ENCODE peak calls at places on chromosomes 12 and 14, in ten cellular contexts. One of them, this sample, is unnamed.

GRCh38 chr12:124780752-124781685 is 82.6 kb downstream of the SCARB1 start:
- DNase-seq in neural progenitor cell: no peak
- DNase-seq in uterus: no peak
- DNase-seq in kidney: no peak
- DNase-seq in MM.1S: no peak
- DNase-seq in SK-N-SH: no peak
- DNase-seq in astrocyte: no peak
- DNase-seq in mammary epithelial cell: peak; percentile 21
- DNase-seq in K562: no peak
- DNase-seq in spleen: no peak
- DNase-seq in this sample: no peak

GRCh38 chr12:32025906-32026305 is 66.7 kb downstream of the RESF1 start:
- DNase-seq in neural progenitor cell: no peak
- DNase-seq in uterus: no peak
- DNase-seq in kidney: no peak
- DNase-seq in MM.1S: peak; percentile 35
- DNase-seq in SK-N-SH: no peak
- DNase-seq in astrocyte: no peak
- DNase-seq in mammary epithelial cell: no peak
- DNase-seq in K562: no peak
- DNase-seq in spleen: no peak
- DNase-seq in this sample: no peak

GRCh38 chr12:94379479-94380113 is 80.1 kb downstream of the CEP83 start:
- DNase-seq in neural progenitor cell: no peak
- DNase-seq in uterus: no peak
- DNase-seq in kidney: no peak
- DNase-seq in MM.1S: no peak
- DNase-seq in SK-N-SH: no peak
- DNase-seq in astrocyte: peak; percentile 16
- DNase-seq in mammary epithelial cell: no peak
- DNase-seq in K562: no peak
- DNase-seq in spleen: no peak
- DNase-seq in this sample: no peak

GRCh38 chr12:104790296-104791125 is 167.6 kb downstream of the SLC41A2 start:
- DNase-seq in neural progenitor cell: peak; percentile 72
- DNase-seq in uterus: peak; percentile 30
- DNase-seq in kidney: peak; percentile 82
- DNase-seq in MM.1S: no peak
- DNase-seq in SK-N-SH: peak; percentile 50
- DNase-seq in astrocyte: no peak
- DNase-seq in mammary epithelial cell: no peak
- DNase-seq in K562: peak; percentile 60
- DNase-seq in spleen: peak; percentile 85
- DNase-seq in this sample: no peak

GRCh38 chr12:98503343-98503592 is 12.1 kb upstream of the TMPO start:
- DNase-seq in neural progenitor cell: peak; percentile 92
- DNase-seq in uterus: peak; percentile 94
- DNase-seq in kidney: peak; percentile 95
- DNase-seq in MM.1S: peak; percentile 90
- DNase-seq in SK-N-SH: peak; percentile 71
- DNase-seq in astrocyte: peak; percentile 85
- DNase-seq in mammary epithelial cell: peak; percentile 89
- DNase-seq in K562: peak; percentile 71
- DNase-seq in spleen: peak; percentile 93
- DNase-seq in this sample: peak; percentile 85

GRCh38 chr14:54650331-54651017 is 83.5 kb downstream of the SAMD4A start:
- DNase-seq in neural progenitor cell: no peak
- DNase-seq in uterus: peak; percentile 58
- DNase-seq in kidney: peak; percentile 88
- DNase-seq in MM.1S: no peak
- DNase-seq in SK-N-SH: no peak
- DNase-seq in astrocyte: peak; percentile 93
- DNase-seq in mammary epithelial cell: peak; percentile 75
- DNase-seq in K562: no peak
- DNase-seq in spleen: no peak
- DNase-seq in this sample: peak; percentile 74

GRCh38 chr14:56474419-56475022 is 105.1 kb upstream of the TMEM260 start:
- DNase-seq in neural progenitor cell: peak; percentile 60
- DNase-seq in uterus: no peak
- DNase-seq in kidney: no peak
- DNase-seq in MM.1S: peak; percentile 36
- DNase-seq in SK-N-SH: peak; percentile 43
- DNase-seq in astrocyte: peak; percentile 14
- DNase-seq in mammary epithelial cell: peak; percentile 13
- DNase-seq in K562: peak; percentile 9
- DNase-seq in spleen: no peak
- DNase-seq in this sample: peak; percentile 44

GRCh38 chr14:68530443-68530842 is 262.4 kb downstream of the ZFP36L1 start:
- DNase-seq in neural progenitor cell: no peak
- DNase-seq in uterus: no peak
- DNase-seq in kidney: no peak
- DNase-seq in MM.1S: no peak
- DNase-seq in SK-N-SH: no peak
- DNase-seq in astrocyte: no peak
- DNase-seq in mammary epithelial cell: no peak
- DNase-seq in K562: no peak
- DNase-seq in spleen: no peak
- DNase-seq in this sample: no peak

GRCh38 chr14:23366163-23366921 is 1.4 kb upstream of the EFS start:
- DNase-seq in neural progenitor cell: peak; percentile 97
- DNase-seq in uterus: peak; percentile 83
- DNase-seq in kidney: peak; percentile 90
- DNase-seq in MM.1S: no peak
- DNase-seq in SK-N-SH: peak; percentile 90
- DNase-seq in astrocyte: peak; percentile 68
- DNase-seq in mammary epithelial cell: peak; percentile 60
- DNase-seq in K562: peak; percentile 39
- DNase-seq in spleen: peak; percentile 70
- DNase-seq in this sample: peak; percentile 71

GRCh38 chr12:100926669-100927248 is 132.2 kb downstream of the ANO4 start:
- DNase-seq in neural progenitor cell: peak; percentile 84
- DNase-seq in uterus: no peak
- DNase-seq in kidney: no peak
- DNase-seq in MM.1S: no peak
- DNase-seq in SK-N-SH: no peak
- DNase-seq in astrocyte: peak; percentile 15
- DNase-seq in mammary epithelial cell: peak; percentile 39
- DNase-seq in K562: no peak
- DNase-seq in spleen: no peak
- DNase-seq in this sample: peak; percentile 47

GRCh38 chr12:120367924-120368788 is 808 bp downstream of the MSI1 start:
- DNase-seq in neural progenitor cell: peak; percentile 44
- DNase-seq in uterus: peak; percentile 47
- DNase-seq in kidney: no peak
- DNase-seq in MM.1S: no peak
- DNase-seq in SK-N-SH: peak; percentile 68
- DNase-seq in astrocyte: no peak
- DNase-seq in mammary epithelial cell: peak; percentile 24
- DNase-seq in K562: peak; percentile 61
- DNase-seq in spleen: no peak
- DNase-seq in this sample: no peak

GRCh38 chr14:33343016-33343415 is 404.3 kb downstream of the NPAS3 start:
- DNase-seq in neural progenitor cell: no peak
- DNase-seq in uterus: no peak
- DNase-seq in kidney: no peak
- DNase-seq in MM.1S: no peak
- DNase-seq in SK-N-SH: no peak
- DNase-seq in astrocyte: peak; percentile 52
- DNase-seq in mammary epithelial cell: no peak
- DNase-seq in K562: no peak
- DNase-seq in spleen: no peak
- DNase-seq in this sample: peak; percentile 3

GRCh38 chr14:97410667-97411286 is 613.6 kb downstream of the VRK1 start:
- DNase-seq in neural progenitor cell: peak; percentile 28
- DNase-seq in uterus: no peak
- DNase-seq in kidney: no peak
- DNase-seq in MM.1S: no peak
- DNase-seq in SK-N-SH: no peak
- DNase-seq in astrocyte: no peak
- DNase-seq in mammary epithelial cell: no peak
- DNase-seq in K562: no peak
- DNase-seq in spleen: no peak
- DNase-seq in this sample: peak; percentile 3
- TF ChIP-seq CTCF in neural progenitor cell: peak; percentile 30
- TF ChIP-seq CTCF in uterus: no peak
- TF ChIP-seq CTCF in kidney: no peak
- TF ChIP-seq CTCF in MM.1S: no peak
- TF ChIP-seq CTCF in SK-N-SH: peak; percentile 11
- TF ChIP-seq CTCF in astrocyte: no peak
- TF ChIP-seq CTCF in mammary epithelial cell: no peak
- TF ChIP-seq CTCF in K562: no peak
- TF ChIP-seq CTCF in spleen: no peak
- TF ChIP-seq CTCF in this sample: peak; percentile 5

GRCh38 chr14:100236873-100237272 is 2.1 kb upstream of the YY1 start:
- DNase-seq in neural progenitor cell: no peak
- DNase-seq in uterus: no peak
- DNase-seq in kidney: no peak
- DNase-seq in MM.1S: no peak
- DNase-seq in SK-N-SH: no peak
- DNase-seq in astrocyte: no peak
- DNase-seq in mammary epithelial cell: no peak
- DNase-seq in K562: no peak
- DNase-seq in spleen: no peak
- DNase-seq in this sample: no peak
- H3K4me3 ChIP-seq in neural progenitor cell: peak overlapping the region; percentile 92
- H3K4me3 ChIP-seq in uterus: no peak overlapping the region
- H3K4me3 ChIP-seq in kidney: peak overlapping the region; percentile 83
- H3K4me3 ChIP-seq in MM.1S: no peak overlapping the region
- H3K4me3 ChIP-seq in SK-N-SH: peak overlapping the region; percentile 92
- H3K4me3 ChIP-seq in astrocyte: peak overlapping the region; percentile 72
- H3K4me3 ChIP-seq in mammary epithelial cell: peak overlapping the region; percentile 92
- H3K4me3 ChIP-seq in K562: peak overlapping the region; percentile 96
- H3K4me3 ChIP-seq in spleen: peak overlapping the region; percentile 100
- H3K4me3 ChIP-seq in this sample: no peak overlapping the region

GRCh38 chr12:49021292-49021915 is 2.8 kb upstream of the PRKAG1 start:
- DNase-seq in neural progenitor cell: no peak
- DNase-seq in uterus: no peak
- DNase-seq in kidney: no peak
- DNase-seq in MM.1S: no peak
- DNase-seq in SK-N-SH: peak; percentile 16
- DNase-seq in astrocyte: no peak
- DNase-seq in mammary epithelial cell: no peak
- DNase-seq in K562: no peak
- DNase-seq in spleen: no peak
- DNase-seq in this sample: no peak

GRCh38 chr12:49024543-49024942 is 6.0 kb upstream of the PRKAG1 start:
- DNase-seq in neural progenitor cell: no peak
- DNase-seq in uterus: peak; percentile 20
- DNase-seq in kidney: no peak
- DNase-seq in MM.1S: no peak
- DNase-seq in SK-N-SH: no peak
- DNase-seq in astrocyte: no peak
- DNase-seq in mammary epithelial cell: no peak
- DNase-seq in K562: no peak
- DNase-seq in spleen: no peak
- DNase-seq in this sample: no peak

GRCh38 chr12:49023812-49024211 is 5.2 kb upstream of the PRKAG1 start:
- DNase-seq in neural progenitor cell: no peak
- DNase-seq in uterus: no peak
- DNase-seq in kidney: no peak
- DNase-seq in MM.1S: no peak
- DNase-seq in SK-N-SH: no peak
- DNase-seq in astrocyte: no peak
- DNase-seq in mammary epithelial cell: no peak
- DNase-seq in K562: no peak
- DNase-seq in spleen: no peak
- DNase-seq in this sample: no peak

GRCh38 chr12:49020441-49020840 is 1.9 kb upstream of the PRKAG1 start:
- DNase-seq in neural progenitor cell: no peak
- DNase-seq in uterus: peak; percentile 20
- DNase-seq in kidney: no peak
- DNase-seq in MM.1S: no peak
- DNase-seq in SK-N-SH: peak; percentile 30
- DNase-seq in astrocyte: no peak
- DNase-seq in mammary epithelial cell: no peak
- DNase-seq in K562: no peak
- DNase-seq in spleen: no peak
- DNase-seq in this sample: no peak

DNA sequence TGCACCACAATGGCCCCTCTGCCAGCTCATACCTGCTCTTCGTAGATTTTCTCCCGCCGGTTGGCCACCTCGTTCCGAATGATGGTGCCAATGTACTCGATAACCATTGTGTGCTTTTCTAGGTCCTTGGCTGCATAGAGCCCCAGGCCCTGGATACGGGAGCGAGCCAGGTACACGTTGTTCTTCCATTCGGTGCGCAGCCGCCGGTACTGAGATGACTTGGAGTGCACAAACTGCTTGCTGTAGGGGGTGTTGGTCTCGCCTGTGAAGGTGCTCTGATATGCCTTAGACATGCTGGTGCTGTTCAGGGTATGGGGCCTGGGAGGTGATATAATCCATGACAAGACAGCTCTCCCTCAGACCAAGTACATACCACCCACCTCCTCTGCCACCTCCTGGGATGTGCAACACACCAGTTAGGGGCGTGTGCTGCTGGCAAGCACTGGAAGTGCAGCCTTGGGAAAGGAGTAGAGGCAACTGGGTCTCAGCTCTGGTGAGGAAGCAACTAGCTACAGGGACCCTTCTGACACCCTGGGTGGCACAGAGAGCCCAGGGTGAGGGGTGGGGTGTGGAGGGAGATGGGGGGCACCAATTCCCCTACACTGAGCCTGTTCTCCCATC is 4.1 kb upstream of the PRKAG1 start:
- DNase-seq in neural progenitor cell: no peak
- DNase-seq in uterus: no peak
- DNase-seq in kidney: no peak
- DNase-seq in MM.1S: no peak
- DNase-seq in SK-N-SH: no peak
- DNase-seq in astrocyte: no peak
- DNase-seq in mammary epithelial cell: no peak
- DNase-seq in K562: no peak
- DNase-seq in spleen: no peak
- DNase-seq in this sample: no peak
- H3K36me3 ChIP-seq in neural progenitor cell: peaks cover 2% of the 10 kb centered on the region
- H3K36me3 ChIP-seq in uterus: no peaks in the 10 kb centered on the region
- H3K36me3 ChIP-seq in kidney: peaks cover 39% of the 10 kb centered on the region
- H3K36me3 ChIP-seq in MM.1S: no peaks in the 10 kb centered on the region
- H3K36me3 ChIP-seq in SK-N-SH: peaks cover 60% of the 10 kb centered on the region
- H3K36me3 ChIP-seq in astrocyte: peaks cover 42% of the 10 kb centered on the region
- H3K36me3 ChIP-seq in mammary epithelial cell: peaks cover 15% of the 10 kb centered on the region
- H3K36me3 ChIP-seq in K562: peaks cover 72% of the 10 kb centered on the region
- H3K36me3 ChIP-seq in spleen: no peaks in the 10 kb centered on the region
- H3K36me3 ChIP-seq in this sample: peaks cover 35% of the 10 kb centered on the region

GRCh38 chr14:26132061-26132460 is 465.8 kb downstream of the NOVA1 start:
- DNase-seq in neural progenitor cell: no peak
- DNase-seq in uterus: no peak
- DNase-seq in kidney: no peak
- DNase-seq in MM.1S: no peak
- DNase-seq in SK-N-SH: no peak
- DNase-seq in astrocyte: peak; percentile 6
- DNase-seq in mammary epithelial cell: no peak
- DNase-seq in K562: no peak
- DNase-seq in spleen: no peak
- DNase-seq in this sample: no peak

GRCh38 chr14:26138764-26139445 is 458.9 kb downstream of the NOVA1 start:
- DNase-seq in neural progenitor cell: peak; percentile 56
- DNase-seq in uterus: no peak
- DNase-seq in kidney: no peak
- DNase-seq in MM.1S: no peak
- DNase-seq in SK-N-SH: no peak
- DNase-seq in astrocyte: peak; percentile 4
- DNase-seq in mammary epithelial cell: no peak
- DNase-seq in K562: no peak
- DNase-seq in spleen: no peak
- DNase-seq in this sample: peak; percentile 84

GRCh38 chr14:26137161-26137560 is 460.7 kb downstream of the NOVA1 start:
- DNase-seq in neural progenitor cell: no peak
- DNase-seq in uterus: no peak
- DNase-seq in kidney: no peak
- DNase-seq in MM.1S: no peak
- DNase-seq in SK-N-SH: no peak
- DNase-seq in astrocyte: no peak
- DNase-seq in mammary epithelial cell: no peak
- DNase-seq in K562: no peak
- DNase-seq in spleen: no peak
- DNase-seq in this sample: no peak
- TF ChIP-seq CTCF in neural progenitor cell: peak; percentile 43
- TF ChIP-seq CTCF in uterus: no peak
- TF ChIP-seq CTCF in kidney: no peak
- TF ChIP-seq CTCF in MM.1S: peak; percentile 11
- TF ChIP-seq CTCF in SK-N-SH: peak; percentile 41
- TF ChIP-seq CTCF in astrocyte: peak; percentile 12
- TF ChIP-seq CTCF in mammary epithelial cell: no peak
- TF ChIP-seq CTCF in K562: peak; percentile 15
- TF ChIP-seq CTCF in spleen: no peak
- TF ChIP-seq CTCF in this sample: peak; percentile 1